ENCODE peak calls at places on chromosome 15, in nine cellular contexts. O is HCT116; Y is C1 segment of cervical spinal cord; I is stomach; T is astrocyte of the spinal cord; R is psoas muscle; D is body of pancreas; C is G401; J is activated naive CD4-positive, alpha-beta T cell. Z is an unnamed sample.

GRCh38 chr15:40217166-40217785 is 21.6 kb upstream of the PAK6 start:
- DNase-seq in C (peak; percentile 91), J (no peak), D (peak; percentile 86), R (no peak), Y (no peak), T (peak; percentile 67), I (peak; percentile 46), O (peak; percentile 68), Z (no peak)

GRCh38 chr15:52651868-52652267 is 27.3 kb downstream of the ATOSA start:
- DNase-seq in D (peak; percentile 72), Y (peak; percentile 38), O (peak; percentile 32), T (peak; percentile 93), R (peak; percentile 65), I (peak; percentile 42), J (no peak), C (peak; percentile 96), Z (peak; percentile 73)

GRCh38 chr15:70870066-70870465 is 16.1 kb upstream of the LARP6 start:
- DNase-seq in C (no peak), D (no peak), J (no peak), I (no peak), R (no peak), O (no peak), Y (no peak), T (peak; percentile 83), Z (no peak)

GRCh38 chr15:70453238-70453637 is 310.1 kb downstream of the UACA start:
- DNase-seq in D (no peak), R (no peak), O (no peak), J (no peak), I (no peak), Y (no peak), C (no peak), T (no peak), Z (no peak)

GRCh38 chr15:101189341-101189679 is 62.5 kb downstream of the CHSY1 start:
- DNase-seq in C (no peak), T (no peak), J (no peak), Y (no peak), I (no peak), O (no peak), D (no peak), R (no peak), Z (no peak)

GRCh38 chr15:25134546-25134945 is 179.8 kb downstream of the SNRPN start:
- DNase-seq in Y (no peak), I (no peak), C (no peak), T (peak; percentile 1), J (no peak), R (no peak), O (no peak), D (no peak), Z (no peak)

GRCh38 chr15:101357333-101357732 is 62.3 kb upstream of the SNRPA1 start:
- DNase-seq in C (no peak), J (no peak), I (peak; percentile 85), T (no peak), O (no peak), R (no peak), Y (no peak), D (no peak), Z (no peak)

GRCh38 chr15:40297356-40297755 is 10.4 kb downstream of the PLCB2 start:
- DNase-seq in D (no peak), T (no peak), R (no peak), O (no peak), C (no peak), Y (no peak), I (no peak), J (no peak), Z (no peak)

GRCh38 chr15:68305420-68305871 is 27.9 kb downstream of the FEM1B start:
- DNase-seq in D (peak; percentile 1), R (no peak), T (no peak), J (no peak), I (no peak), O (no peak), Y (no peak), C (no peak), Z (peak; percentile 26)

GRCh38 chr15:64009798-64010241 is 36.5 kb downstream of the DAPK2 start:
- DNase-seq in Y (no peak), D (no peak), T (peak; percentile 25), J (peak; percentile 31), I (no peak), O (no peak), R (no peak), C (no peak), Z (no peak)

GRCh38 chr15:55916666-55917409 is 76.6 kb downstream of the NEDD4 start:
- DNase-seq in D (no peak), I (no peak), R (no peak), T (peak; percentile 85), C (no peak), O (no peak), J (no peak), Y (no peak), Z (no peak)

GRCh38 chr15:33623010-33623409 is 312.2 kb downstream of the RYR3 start:
- DNase-seq in T (no peak), O (no peak), I (no peak), J (no peak), Y (no peak), D (no peak), C (no peak), R (no peak), Z (no peak)

GRCh38 chr15:28930476-28931291 is 44.9 kb downstream of the APBA2 start:
- DNase-seq in J (no peak), D (no peak), C (no peak), I (no peak), O (no peak), R (no peak), Y (no peak), T (no peak), Z (no peak)

GRCh38 chr15:35043380-35044095 is 41.6 kb downstream of the NANOGP8 start:
- DNase-seq in J (no peak), D (no peak), I (no peak), O (no peak), C (no peak), R (no peak), Y (no peak), T (no peak), Z (no peak)

Z was measured in mucosa of descending colon.